ENCODE peak calls at places on chromosome 21, in seven cellular contexts. One of them, this sample, is unnamed.

GRCh38 chr21:38352536-38353219 is 95.9 kb downstream of the KCNJ15 start:
- DNase-seq in psoas muscle: no peak
- DNase-seq in A549: peak
- DNase-seq in Peyer's patch: no peak
- DNase-seq in tibial artery: peak
- DNase-seq in RWPE2: no peak
- DNase-seq in HL-60: no peak
- DNase-seq in this sample: peak

GRCh38 chr21:35163381-35163780 is 114.3 kb upstream of the RUNX1 start:
- DNase-seq in A549: no peak
- DNase-seq in tibial artery: no peak
- DNase-seq in HL-60: no peak
- DNase-seq in RWPE2: no peak
- DNase-seq in psoas muscle: no peak
- DNase-seq in Peyer's patch: no peak
- DNase-seq in this sample: no peak

GRCh38 chr21:34198232-34199120 is 125.1 kb downstream of the MRPS6 start:
- DNase-seq in Peyer's patch: no peak
- DNase-seq in HL-60: no peak
- DNase-seq in tibial artery: no peak
- DNase-seq in A549: no peak
- DNase-seq in RWPE2: no peak
- DNase-seq in psoas muscle: no peak
- DNase-seq in this sample: peak

GRCh38 chr21:44802396-44803153 is 955 bp upstream of the UBE2G2 start:
- DNase-seq in HL-60: no peak
- DNase-seq in tibial artery: no peak
- DNase-seq in RWPE2: no peak
- DNase-seq in psoas muscle: no peak
- DNase-seq in A549: peak
- DNase-seq in Peyer's patch: no peak
- DNase-seq in this sample: no peak

GRCh38 chr21:39660191-39660590 is 47.5 kb downstream of the B3GALT5 start:
- DNase-seq in A549: no peak
- DNase-seq in psoas muscle: no peak
- DNase-seq in RWPE2: no peak
- DNase-seq in tibial artery: no peak
- DNase-seq in HL-60: no peak
- DNase-seq in Peyer's patch: no peak
- DNase-seq in this sample: no peak

GRCh38 chr21:19759836-19760235 is 1238.4 kb upstream of the NCAM2 start:
- DNase-seq in tibial artery: no peak
- DNase-seq in psoas muscle: no peak
- DNase-seq in RWPE2: no peak
- DNase-seq in HL-60: no peak
- DNase-seq in Peyer's patch: no peak
- DNase-seq in A549: no peak
- DNase-seq in this sample: no peak

GRCh38 chr21:35438643-35439404 is 389.7 kb upstream of the RUNX1 start:
- DNase-seq in tibial artery: no peak
- DNase-seq in A549: no peak
- DNase-seq in RWPE2: no peak
- DNase-seq in HL-60: peak
- DNase-seq in psoas muscle: no peak
- DNase-seq in Peyer's patch: no peak
- DNase-seq in this sample: no peak

GRCh38 chr21:26169611-26170470 is 729 bp downstream of the APP start:
- DNase-seq in A549: peak
- DNase-seq in tibial artery: peak
- DNase-seq in HL-60: no peak
- DNase-seq in psoas muscle: peak
- DNase-seq in RWPE2: peak
- DNase-seq in Peyer's patch: peak
- DNase-seq in this sample: peak

GRCh38 chr21:34054259-34054658 is 19.1 kb upstream of the MRPS6 start:
- DNase-seq in Peyer's patch: no peak
- DNase-seq in tibial artery: no peak
- DNase-seq in HL-60: no peak
- DNase-seq in RWPE2: no peak
- DNase-seq in A549: no peak
- DNase-seq in psoas muscle: no peak
- DNase-seq in this sample: no peak

GRCh38 chr21:26041441-26042180 is 129.0 kb downstream of the APP start:
- DNase-seq in psoas muscle: no peak
- DNase-seq in tibial artery: peak
- DNase-seq in A549: no peak
- DNase-seq in HL-60: no peak
- DNase-seq in Peyer's patch: no peak
- DNase-seq in RWPE2: no peak
- DNase-seq in this sample: no peak

GRCh38 chr21:27132270-27132669 is 165.4 kb upstream of the ADAMTS5 start:
- DNase-seq in Peyer's patch: no peak
- DNase-seq in A549: no peak
- DNase-seq in psoas muscle: no peak
- DNase-seq in RWPE2: no peak
- DNase-seq in tibial artery: no peak
- DNase-seq in HL-60: no peak
- DNase-seq in this sample: peak

GRCh38 chr21:26147535-26147934 is 23.0 kb downstream of the APP start:
- DNase-seq in psoas muscle: no peak
- DNase-seq in RWPE2: no peak
- DNase-seq in tibial artery: no peak
- DNase-seq in Peyer's patch: no peak
- DNase-seq in HL-60: no peak
- DNase-seq in A549: no peak
- DNase-seq in this sample: no peak

GRCh38 chr21:43768868-43769167 is 7.3 kb downstream of the CSTB start:
- DNase-seq in psoas muscle: no peak
- DNase-seq in tibial artery: no peak
- DNase-seq in Peyer's patch: no peak
- DNase-seq in HL-60: no peak
- DNase-seq in A549: no peak
- DNase-seq in RWPE2: no peak
- DNase-seq in this sample: peak

GRCh38 chr21:38220270-38220737 is 36.5 kb upstream of the KCNJ15 start:
- DNase-seq in psoas muscle: no peak
- DNase-seq in A549: no peak
- DNase-seq in tibial artery: no peak
- DNase-seq in Peyer's patch: no peak
- DNase-seq in HL-60: no peak
- DNase-seq in RWPE2: no peak
- DNase-seq in this sample: no peak

GRCh38 chr21:24939288-24939687 is 668.0 kb downstream of the MRPL39 start:
- DNase-seq in tibial artery: no peak
- DNase-seq in psoas muscle: no peak
- DNase-seq in RWPE2: no peak
- DNase-seq in Peyer's patch: no peak
- DNase-seq in HL-60: no peak
- DNase-seq in A549: no peak
- DNase-seq in this sample: no peak

GRCh38 chr21:24290151-24290833 is 1317.0 kb downstream of the MRPL39 start:
- DNase-seq in tibial artery: no peak
- DNase-seq in RWPE2: no peak
- DNase-seq in Peyer's patch: no peak
- DNase-seq in psoas muscle: no peak
- DNase-seq in HL-60: no peak
- DNase-seq in A549: no peak
- DNase-seq in this sample: no peak

GRCh38 chr21:44551290-44552015 is at the start of gene KRTAP10-2:
- DNase-seq in HL-60: no peak
- DNase-seq in RWPE2: no peak
- DNase-seq in A549: no peak
- DNase-seq in Peyer's patch: no peak
- DNase-seq in tibial artery: peak
- DNase-seq in psoas muscle: no peak
- DNase-seq in this sample: no peak

GRCh38 chr21:8988696-8989095 is 1532.7 kb upstream of the TPTE start:
- DNase-seq in psoas muscle: no peak
- DNase-seq in RWPE2: no peak
- DNase-seq in Peyer's patch: no peak
- DNase-seq in HL-60: no peak
- DNase-seq in tibial artery: no peak
- DNase-seq in A549: no peak
- DNase-seq in this sample: no peak

GRCh38 chr21:34959607-34960006 is 89.5 kb downstream of the RUNX1 start:
- DNase-seq in Peyer's patch: no peak
- DNase-seq in tibial artery: no peak
- DNase-seq in psoas muscle: no peak
- DNase-seq in RWPE2: no peak
- DNase-seq in A549: no peak
- DNase-seq in HL-60: no peak
- DNase-seq in this sample: no peak

GRCh38 chr21:34726627-34727337 is 58.0 kb downstream of the CLIC6 start:
- DNase-seq in RWPE2: no peak
- DNase-seq in A549: no peak
- DNase-seq in psoas muscle: no peak
- DNase-seq in Peyer's patch: no peak
- DNase-seq in tibial artery: no peak
- DNase-seq in HL-60: no peak
- DNase-seq in this sample: no peak

GRCh38 chr21:15015622-15016471 is 49.0 kb downstream of the NRIP1 start:
- DNase-seq in RWPE2: no peak
- DNase-seq in psoas muscle: no peak
- DNase-seq in HL-60: no peak
- DNase-seq in tibial artery: no peak
- DNase-seq in Peyer's patch: no peak
- DNase-seq in A549: peak
- DNase-seq in this sample: no peak

GRCh38 chr21:44989538-44989888 is 49.7 kb downstream of the SLX9 start:
- DNase-seq in HL-60: no peak
- DNase-seq in Peyer's patch: no peak
- DNase-seq in psoas muscle: peak
- DNase-seq in RWPE2: peak
- DNase-seq in A549: no peak
- DNase-seq in tibial artery: no peak
- DNase-seq in this sample: no peak

GRCh38 chr21:42222386-42222785 is 3.4 kb downstream of the ABCG1 start:
- DNase-seq in Peyer's patch: no peak
- DNase-seq in A549: no peak
- DNase-seq in psoas muscle: no peak
- DNase-seq in RWPE2: peak
- DNase-seq in tibial artery: no peak
- DNase-seq in HL-60: no peak
- DNase-seq in this sample: no peak

GRCh38 chr21:42218836-42219605 is at the start of gene ABCG1:
- DNase-seq in tibial artery: no peak
- DNase-seq in RWPE2: peak
- DNase-seq in psoas muscle: peak
- DNase-seq in Peyer's patch: peak
- DNase-seq in HL-60: no peak
- DNase-seq in A549: peak
- DNase-seq in this sample: peak

GRCh38 chr21:42219606-42220137 is 732 bp downstream of the ABCG1 start:
- DNase-seq in Peyer's patch: peak
- DNase-seq in A549: no peak
- DNase-seq in psoas muscle: peak
- DNase-seq in HL-60: no peak
- DNase-seq in RWPE2: no peak
- DNase-seq in tibial artery: no peak
- DNase-seq in this sample: peak

GRCh38 chr21:42221581-42222345 is 2.8 kb downstream of the ABCG1 start:
- DNase-seq in psoas muscle: no peak
- DNase-seq in HL-60: no peak
- DNase-seq in RWPE2: peak
- DNase-seq in A549: no peak
- DNase-seq in Peyer's patch: no peak
- DNase-seq in tibial artery: no peak
- DNase-seq in this sample: no peak

GRCh38 chr21:42220138-42220701 is 1.3 kb downstream of the ABCG1 start:
- DNase-seq in A549: peak
- DNase-seq in RWPE2: no peak
- DNase-seq in tibial artery: peak
- DNase-seq in Peyer's patch: peak
- DNase-seq in HL-60: no peak
- DNase-seq in psoas muscle: peak
- DNase-seq in this sample: peak
- H3K27ac ChIP-seq in A549: peak
- H3K27ac ChIP-seq in RWPE2: no peak
- H3K27ac ChIP-seq in tibial artery: peak
- H3K27ac ChIP-seq in Peyer's patch: peak
- H3K27ac ChIP-seq in HL-60: no peak
- H3K27ac ChIP-seq in psoas muscle: peak
- H3K27ac ChIP-seq in this sample: peak

DNA sequence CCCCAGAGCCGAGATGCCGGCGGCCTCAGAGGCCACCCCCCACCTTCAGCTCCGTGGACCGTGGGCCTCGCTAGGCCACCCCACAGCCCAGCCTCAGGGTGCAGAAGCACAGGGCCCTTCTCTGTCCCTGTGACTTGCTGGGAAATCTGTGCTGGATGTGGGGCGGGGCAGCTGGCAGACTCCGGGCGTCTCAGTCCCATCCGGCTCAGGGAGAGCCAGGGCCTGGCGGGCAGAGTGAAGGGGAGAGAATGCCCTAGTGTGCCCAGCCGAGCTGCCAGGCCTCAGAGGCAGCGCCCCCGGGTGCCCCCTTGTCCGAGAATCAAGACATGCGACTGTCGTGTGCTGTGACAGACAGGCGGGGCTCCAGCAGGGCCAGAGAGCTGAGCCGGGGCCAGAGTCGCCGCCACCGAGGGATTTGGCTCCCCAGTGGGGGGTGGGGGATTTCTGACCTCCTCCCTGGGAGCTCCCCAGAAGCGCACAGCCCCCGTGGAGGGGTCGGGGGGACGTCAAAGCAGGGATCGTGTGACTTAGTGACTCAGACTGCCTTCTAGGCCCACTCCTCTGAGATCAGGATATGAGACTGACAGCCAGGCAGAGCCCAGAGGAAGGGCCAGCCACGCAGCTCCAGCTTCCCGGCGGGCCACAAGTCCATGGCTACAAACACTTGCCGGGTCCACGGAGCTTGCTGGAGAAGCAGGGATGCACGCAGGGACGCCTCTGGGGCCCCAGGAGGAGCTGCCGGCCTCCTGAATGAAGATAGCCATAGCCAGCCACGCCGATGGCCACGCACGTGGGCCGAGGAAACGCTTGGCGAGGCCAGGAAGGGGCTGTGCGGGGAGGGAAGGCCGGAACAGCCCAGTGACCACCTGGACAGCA is 11.9 kb downstream of the COL6A1 start:
- DNase-seq in A549: no peak
- DNase-seq in psoas muscle: peak
- DNase-seq in Peyer's patch: peak
- DNase-seq in RWPE2: peak
- DNase-seq in tibial artery: peak
- DNase-seq in HL-60: no peak
- DNase-seq in this sample: peak
- H3K27ac ChIP-seq in A549: no peak
- H3K27ac ChIP-seq in psoas muscle: peak
- H3K27ac ChIP-seq in Peyer's patch: peak
- H3K27ac ChIP-seq in RWPE2: no peak
- H3K27ac ChIP-seq in tibial artery: peak
- H3K27ac ChIP-seq in HL-60: no peak
- H3K27ac ChIP-seq in this sample: no peak

GRCh38 chr21:36751383-36751782 is 52.5 kb downstream of the SIM2 start:
- DNase-seq in RWPE2: no peak
- DNase-seq in Peyer's patch: no peak
- DNase-seq in psoas muscle: no peak
- DNase-seq in tibial artery: no peak
- DNase-seq in HL-60: no peak
- DNase-seq in A549: no peak
- DNase-seq in this sample: no peak
- H3K27ac ChIP-seq in RWPE2: no peak
- H3K27ac ChIP-seq in Peyer's patch: no peak
- H3K27ac ChIP-seq in psoas muscle: no peak
- H3K27ac ChIP-seq in tibial artery: no peak
- H3K27ac ChIP-seq in HL-60: no peak
- H3K27ac ChIP-seq in A549: no peak
- H3K27ac ChIP-seq in this sample: no peak

GRCh38 chr21:31589820-31590219 is 69.7 kb upstream of the SOD1 start:
- DNase-seq in HL-60: no peak
- DNase-seq in tibial artery: no peak
- DNase-seq in psoas muscle: no peak
- DNase-seq in A549: no peak
- DNase-seq in RWPE2: no peak
- DNase-seq in Peyer's patch: no peak
- DNase-seq in this sample: no peak
- H3K27ac ChIP-seq in HL-60: no peak
- H3K27ac ChIP-seq in tibial artery: no peak
- H3K27ac ChIP-seq in psoas muscle: no peak
- H3K27ac ChIP-seq in A549: no peak
- H3K27ac ChIP-seq in RWPE2: no peak
- H3K27ac ChIP-seq in Peyer's patch: no peak
- H3K27ac ChIP-seq in this sample: no peak

This sample was measured in thyroid gland.